ENCODE peak calls at places on chromosome 16, in ten cellular contexts. One of them, this sample, is unnamed.

GRCh38 chr16:5033256-5034166 is at the start of gene NAGPA:
- DNase-seq in HCEC 1CT: peak
- DNase-seq in AG04450: peak
- DNase-seq in A172: peak
- DNase-seq in putamen: peak
- DNase-seq in KG1: peak
- DNase-seq in M059J: peak
- DNase-seq in activated naive CD4-positive, alpha-beta T cell treated with anti-CD3 and anti-CD28 coated beads for 36 hours: peak
- DNase-seq in activated CD4-positive, alpha-beta T cell treated with anti-CD3 and anti-CD28 coated beads for 1 hour: peak
- DNase-seq in heart left ventricle: peak
- DNase-seq in this sample: peak

GRCh38 chr16:1979271-1980025 is 1.8 kb downstream of the NOXO1 start:
- DNase-seq in HCEC 1CT: no peak
- DNase-seq in AG04450: no peak
- DNase-seq in A172: no peak
- DNase-seq in putamen: no peak
- DNase-seq in KG1: no peak
- DNase-seq in M059J: no peak
- DNase-seq in activated naive CD4-positive, alpha-beta T cell treated with anti-CD3 and anti-CD28 coated beads for 36 hours: no peak
- DNase-seq in activated CD4-positive, alpha-beta T cell treated with anti-CD3 and anti-CD28 coated beads for 1 hour: no peak
- DNase-seq in heart left ventricle: no peak
- DNase-seq in this sample: peak

GRCh38 chr16:28537964-28538732 is 626 bp downstream of the NUPR1 start:
- DNase-seq in HCEC 1CT: no peak
- DNase-seq in AG04450: no peak
- DNase-seq in A172: no peak
- DNase-seq in putamen: no peak
- DNase-seq in KG1: no peak
- DNase-seq in M059J: no peak
- DNase-seq in activated naive CD4-positive, alpha-beta T cell treated with anti-CD3 and anti-CD28 coated beads for 36 hours: no peak
- DNase-seq in activated CD4-positive, alpha-beta T cell treated with anti-CD3 and anti-CD28 coated beads for 1 hour: no peak
- DNase-seq in heart left ventricle: no peak
- DNase-seq in this sample: no peak

GRCh38 chr16:1690810-1691209 is 12.7 kb downstream of the JPT2 start:
- DNase-seq in HCEC 1CT: no peak
- DNase-seq in AG04450: no peak
- DNase-seq in A172: no peak
- DNase-seq in putamen: no peak
- DNase-seq in KG1: no peak
- DNase-seq in M059J: no peak
- DNase-seq in activated naive CD4-positive, alpha-beta T cell treated with anti-CD3 and anti-CD28 coated beads for 36 hours: no peak
- DNase-seq in activated CD4-positive, alpha-beta T cell treated with anti-CD3 and anti-CD28 coated beads for 1 hour: no peak
- DNase-seq in heart left ventricle: no peak
- DNase-seq in this sample: no peak

GRCh38 chr16:22220714-22221113 is 14.6 kb downstream of the EEF2K start:
- DNase-seq in HCEC 1CT: no peak
- DNase-seq in AG04450: no peak
- DNase-seq in A172: peak
- DNase-seq in putamen: peak
- DNase-seq in KG1: no peak
- DNase-seq in M059J: peak
- DNase-seq in activated naive CD4-positive, alpha-beta T cell treated with anti-CD3 and anti-CD28 coated beads for 36 hours: no peak
- DNase-seq in activated CD4-positive, alpha-beta T cell treated with anti-CD3 and anti-CD28 coated beads for 1 hour: no peak
- DNase-seq in heart left ventricle: peak
- DNase-seq in this sample: no peak

GRCh38 chr16:89145406-89146161 is 26.0 kb upstream of the CDH15 start:
- DNase-seq in HCEC 1CT: no peak
- DNase-seq in AG04450: no peak
- DNase-seq in A172: no peak
- DNase-seq in putamen: no peak
- DNase-seq in KG1: no peak
- DNase-seq in M059J: no peak
- DNase-seq in activated naive CD4-positive, alpha-beta T cell treated with anti-CD3 and anti-CD28 coated beads for 36 hours: no peak
- DNase-seq in activated CD4-positive, alpha-beta T cell treated with anti-CD3 and anti-CD28 coated beads for 1 hour: no peak
- DNase-seq in heart left ventricle: no peak
- DNase-seq in this sample: no peak

GRCh38 chr16:11637320-11637719 is 30.9 kb upstream of the SNN start:
- DNase-seq in HCEC 1CT: no peak
- DNase-seq in AG04450: no peak
- DNase-seq in A172: no peak
- DNase-seq in putamen: no peak
- DNase-seq in KG1: no peak
- DNase-seq in M059J: no peak
- DNase-seq in activated naive CD4-positive, alpha-beta T cell treated with anti-CD3 and anti-CD28 coated beads for 36 hours: no peak
- DNase-seq in activated CD4-positive, alpha-beta T cell treated with anti-CD3 and anti-CD28 coated beads for 1 hour: no peak
- DNase-seq in heart left ventricle: no peak
- DNase-seq in this sample: no peak

GRCh38 chr16:53881371-53881770 is 177.4 kb downstream of the FTO start:
- DNase-seq in HCEC 1CT: peak
- DNase-seq in AG04450: peak
- DNase-seq in A172: no peak
- DNase-seq in putamen: no peak
- DNase-seq in KG1: no peak
- DNase-seq in M059J: peak
- DNase-seq in activated naive CD4-positive, alpha-beta T cell treated with anti-CD3 and anti-CD28 coated beads for 36 hours: no peak
- DNase-seq in activated CD4-positive, alpha-beta T cell treated with anti-CD3 and anti-CD28 coated beads for 1 hour: no peak
- DNase-seq in heart left ventricle: no peak
- DNase-seq in this sample: peak

GRCh38 chr16:12661656-12662172 is 142.0 kb downstream of the CPPED1 start:
- DNase-seq in HCEC 1CT: no peak
- DNase-seq in AG04450: no peak
- DNase-seq in A172: peak
- DNase-seq in putamen: no peak
- DNase-seq in KG1: peak
- DNase-seq in M059J: peak
- DNase-seq in activated naive CD4-positive, alpha-beta T cell treated with anti-CD3 and anti-CD28 coated beads for 36 hours: peak
- DNase-seq in activated CD4-positive, alpha-beta T cell treated with anti-CD3 and anti-CD28 coated beads for 1 hour: no peak
- DNase-seq in heart left ventricle: peak
- DNase-seq in this sample: peak

GRCh38 chr16:2467301-2468141 is 3.6 kb upstream of the NTN3 start:
- DNase-seq in HCEC 1CT: peak
- DNase-seq in AG04450: no peak
- DNase-seq in A172: peak
- DNase-seq in putamen: peak
- DNase-seq in KG1: no peak
- DNase-seq in M059J: peak
- DNase-seq in activated naive CD4-positive, alpha-beta T cell treated with anti-CD3 and anti-CD28 coated beads for 36 hours: peak
- DNase-seq in activated CD4-positive, alpha-beta T cell treated with anti-CD3 and anti-CD28 coated beads for 1 hour: no peak
- DNase-seq in heart left ventricle: peak
- DNase-seq in this sample: peak

GRCh38 chr16:66741971-66742396 is 9.4 kb downstream of the DYNC1LI2 start:
- DNase-seq in HCEC 1CT: no peak
- DNase-seq in AG04450: no peak
- DNase-seq in A172: no peak
- DNase-seq in putamen: no peak
- DNase-seq in KG1: no peak
- DNase-seq in M059J: peak
- DNase-seq in activated naive CD4-positive, alpha-beta T cell treated with anti-CD3 and anti-CD28 coated beads for 36 hours: no peak
- DNase-seq in activated CD4-positive, alpha-beta T cell treated with anti-CD3 and anti-CD28 coated beads for 1 hour: no peak
- DNase-seq in heart left ventricle: peak
- DNase-seq in this sample: no peak

This sample was measured in kidney tubule cell.